ENCODE peak calls at places on chromosomes 5 and 9, in four cellular contexts. U is kidney epithelial cell, Y is NCI-H1417, X is GM13976. T is an unnamed sample.

GRCh38 chr5:33894566-33894965 is 2.8 kb upstream of the ADAMTS12 start:
- DNase-seq in U (peak), Y (no peak), X (no peak), T (no peak)

GRCh38 chr5:127596501-127596900 is 52.4 kb upstream of the CTXN3 start:
- DNase-seq in U (no peak), Y (peak), X (no peak), T (no peak)

GRCh38 chr9:89954229-89954628 is 349.4 kb downstream of the GADD45G start:
- DNase-seq in U (no peak), Y (peak), X (no peak), T (no peak)

GRCh38 chr9:78694950-78695349 is 398.0 kb downstream of the PSAT1 start:
- DNase-seq in U (no peak), Y (peak), X (no peak), T (no peak)

GRCh38 chr5:165035520-165035919 is 1530.1 kb downstream of the MAT2B start:
- DNase-seq in U (no peak), Y (no peak), X (no peak), T (no peak)

GRCh38 chr5:151903243-151903653 is 21.4 kb downstream of the GLRA1 start:
- DNase-seq in U (no peak), Y (peak), X (peak), T (no peak)

GRCh38 chr9:74663456-74663855 is 166.3 kb downstream of the RORB start:
- DNase-seq in U (no peak), Y (no peak), X (no peak), T (no peak)

GRCh38 chr9:18906656-18907395 is 126.2 kb downstream of the SAXO1 start:
- DNase-seq in U (peak), Y (no peak), X (no peak), T (no peak)

GRCh38 chr9:11269036-11269435 is 656.2 kb upstream of the PTPRD start:
- DNase-seq in U (no peak), Y (no peak), X (no peak), T (no peak)

GRCh38 chr9:128788445-128788844 is 1.4 kb downstream of the TBC1D13 start:
- DNase-seq in U (no peak), Y (no peak), X (no peak), T (no peak)

GRCh38 chr9:77040340-77040739 is 20.9 kb downstream of the FOXB2 start:
- DNase-seq in U (no peak), Y (no peak), X (no peak), T (no peak)

GRCh38 chr5:159161361-159162214 is 47.8 kb downstream of the RNF145 start:
- DNase-seq in U (no peak), Y (no peak), X (no peak), T (no peak)

GRCh38 chr9:137169764-137170460 is at the start of gene LRRC26:
- DNase-seq in U (no peak), Y (no peak), X (no peak), T (no peak)

GRCh38 chr5:140356878-140357730 is 2.9 kb upstream of the SLC4A9 start:
- DNase-seq in U (no peak), Y (no peak), X (no peak), T (no peak)

GRCh38 chr9:36398745-36399144 is 1.3 kb downstream of the RNF38 start:
- DNase-seq in U (no peak), Y (no peak), X (no peak), T (no peak)

GRCh38 chr5:39149966-39150365 is 69.4 kb downstream of the FYB1 start:
- DNase-seq in U (no peak), Y (no peak), X (no peak), T (no peak)

GRCh38 chr5:61055434-61056006 is 106.7 kb downstream of the SMIM15 start:
- DNase-seq in U (peak), Y (peak), X (peak), T (no peak)

GRCh38 chr9:134206317-134207300 is 42.2 kb upstream of the RNU6ATAC start:
- DNase-seq in U (no peak), Y (no peak), X (peak), T (peak)

GRCh38 chr5:132750471-132751230 is 3.4 kb downstream of the CCNI2 start:
- DNase-seq in U (no peak), Y (no peak), X (peak), T (no peak)

GRCh38 chr9:10479172-10479571 is 133.6 kb downstream of the PTPRD start:
- DNase-seq in U (no peak), Y (no peak), X (no peak), T (no peak)

GRCh38 chr9:81351166-81351565 is 338.2 kb downstream of the TLE1 start:
- DNase-seq in U (no peak), Y (no peak), X (no peak), T (no peak)

GRCh38 chr5:59039003-59039295 is 456.1 kb downstream of the RAB3C start:
- DNase-seq in U (no peak), Y (peak), X (no peak), T (no peak)

GRCh38 chr5:83475540-83476469 is 4.3 kb downstream of the VCAN start:
- DNase-seq in U (peak), Y (no peak), X (no peak), T (no peak)

GRCh38 chr9:89065921-89066320 is 74.7 kb downstream of the S1PR3 start:
- DNase-seq in U (no peak), Y (no peak), X (no peak), T (no peak)

GRCh38 chr5:88819332-88819999 is 63.5 kb downstream of the MEF2C start:
- DNase-seq in U (no peak), Y (no peak), X (no peak), T (no peak)

GRCh38 chr5:142246263-142246662 is 78.6 kb downstream of the SPRY4 start:
- DNase-seq in U (no peak), Y (no peak), X (no peak), T (peak)

GRCh38 chr5:100464418-100464817 is 70.8 kb upstream of the FAM174A start:
- DNase-seq in U (peak), Y (no peak), X (no peak), T (no peak)

GRCh38 chr5:113031557-113031956 is 55.0 kb downstream of the DCP2 start:
- DNase-seq in U (no peak), Y (no peak), X (no peak), T (no peak)

GRCh38 chr9:34891386-34891785 is 66.7 kb upstream of the PHF24 start:
- DNase-seq in U (no peak), Y (no peak), X (no peak), T (no peak)

GRCh38 chr5:139389701-139390638 is at the start of gene MZB1:
- DNase-seq in U (no peak), Y (no peak), X (peak), T (peak)

GRCh38 chr9:104868687-104869404 is 59.1 kb downstream of the ABCA1 start:
- DNase-seq in U (peak), Y (peak), X (peak), T (peak)

GRCh38 chr5:32690153-32690552 is 21.0 kb upstream of the NPR3 start:
- DNase-seq in U (no peak), Y (no peak), X (no peak), T (no peak)

T was measured in right cardiac atrium.